ENCODE peak calls at places on chromosomes 7 and 10, in four cellular contexts. K is heart right ventricle, U is adrenal gland, V is astrocyte. Z is an unnamed sample.

GRCh38 chr7:36967387-36967786 is 243.1 kb upstream of the AOAH start:
- DNase-seq in K (peak; percentile 20), U (peak; percentile 68), V (peak; percentile 46), Z (peak; percentile 70)

GRCh38 chr7:46741924-46742607 is 821.0 kb upstream of the IGFBP3 start:
- DNase-seq in U (no peak), V (peak; percentile 67), K (no peak), Z (no peak)

GRCh38 chr7:66297579-66297978 is 92.4 kb downstream of the TPST1 start:
- DNase-seq in U (no peak), V (no peak), K (no peak), Z (no peak)

GRCh38 chr7:123608991-123609882 is 7.6 kb downstream of the ASB15 start:
- DNase-seq in K (no peak), U (no peak), V (no peak), Z (no peak)

GRCh38 chr7:89029864-89030263 is 234.3 kb upstream of the TEX47 start:
- DNase-seq in U (no peak), V (peak; percentile 56), K (no peak), Z (no peak)

GRCh38 chr10:129891806-129892205 is 72.3 kb downstream of the EBF3 start:
- DNase-seq in U (no peak), K (no peak), V (no peak), Z (peak; percentile 75)

GRCh38 chr10:75530337-75530736 is 98.9 kb downstream of the LRMDA start:
- DNase-seq in V (peak; percentile 95), K (no peak), U (peak; percentile 85), Z (no peak)

GRCh38 chr10:114538544-114538906 is 119.5 kb downstream of the ABLIM1 start:
- DNase-seq in V (no peak), K (no peak), U (no peak), Z (no peak)

GRCh38 chr7:139946539-139946938 is 116.2 kb downstream of the PARP12 start:
- DNase-seq in K (no peak), U (no peak), V (no peak), Z (no peak)

GRCh38 chr7:106659369-106659962 is 1.5 kb downstream of the CCDC71L start:
- DNase-seq in U (no peak), K (no peak), V (peak; percentile 27), Z (no peak)

GRCh38 chr10:5944389-5945202 is 32.7 kb downstream of the IL15RA start:
- DNase-seq in U (peak; percentile 87), V (peak; percentile 100), K (no peak), Z (peak; percentile 89)

GRCh38 chr10:100370561-100370975 is 23.5 kb downstream of the SCD start:
- DNase-seq in U (no peak), K (no peak), V (no peak), Z (no peak)

GRCh38 chr10:34742456-34742855 is 72.6 kb downstream of the PARD3 start:
- DNase-seq in U (no peak), V (peak; percentile 55), K (no peak), Z (no peak)

GRCh38 chr7:11182736-11183135 is 209.1 kb downstream of the PHF14 start:
- DNase-seq in U (no peak), V (peak; percentile 70), K (no peak), Z (no peak)

GRCh38 chr10:103564116-103564501 is 70.6 kb downstream of the NEURL1 start:
- DNase-seq in V (no peak), K (no peak), U (no peak), Z (no peak)

GRCh38 chr7:35505031-35505430 is 189.9 kb downstream of the HERPUD2 start:
- DNase-seq in U (no peak), V (no peak), K (no peak), Z (no peak)

GRCh38 chr10:48523212-48523819 is 81.6 kb downstream of the ARHGAP22 start:
- DNase-seq in K (peak; percentile 48), U (peak; percentile 88), V (peak; percentile 96), Z (peak; percentile 83)

GRCh38 chr10:88194961-88195367 is 331.5 kb downstream of the PTEN start:
- DNase-seq in U (no peak), V (no peak), K (no peak), Z (no peak)

GRCh38 chr10:128035557-128035973 is 90.7 kb downstream of the MKI67 start:
- DNase-seq in V (no peak), U (no peak), K (peak; percentile 54), Z (peak; percentile 70)

GRCh38 chr7:15829689-15830088 is 143.2 kb upstream of the MEOX2 start:
- DNase-seq in K (no peak), V (no peak), U (no peak), Z (peak; percentile 60)

GRCh38 chr7:327991-328702 is 38.2 kb downstream of the FOXL3 start:
- DNase-seq in U (no peak), K (no peak), V (no peak), Z (no peak)

GRCh38 chr10:101777085-101777856 is 1.4 kb upstream of the FGF8 start:
- DNase-seq in K (no peak), U (no peak), V (no peak), Z (no peak)
- H3K4me1 ChIP-seq in K (peaks cover 27% of the 10 kb centered on the region), U (peaks cover 23% of the 10 kb centered on the region), V (peaks cover 19% of the 10 kb centered on the region), Z (peaks cover 5% of the 10 kb centered on the region)

DNA sequence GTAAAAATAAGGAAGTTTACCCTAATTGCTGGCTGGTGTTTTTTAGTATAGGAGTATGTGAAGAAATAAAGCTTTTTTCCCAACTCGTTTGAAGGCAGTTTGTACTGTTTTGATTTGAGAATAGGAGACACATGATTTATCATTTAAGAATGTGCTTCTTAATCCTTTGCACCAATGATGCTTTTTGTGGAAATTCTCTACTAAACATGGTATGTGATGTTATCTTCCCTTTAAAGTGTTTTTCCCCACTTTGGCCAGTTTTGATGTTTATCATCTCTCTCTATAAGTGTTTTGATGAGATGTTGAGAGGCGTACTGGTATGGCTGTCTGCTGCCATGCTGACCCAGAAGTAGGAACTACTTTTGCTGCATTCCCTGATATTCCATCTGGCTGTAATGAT is 85.1 kb downstream of the SUGCT start:
- DNase-seq in U (no peak), V (peak; percentile 87), K (no peak), Z (no peak)
- H3K27ac ChIP-seq in U (no peak overlapping the region), V (peak overlapping the region; percentile 81), K (no peak overlapping the region), Z (no peak overlapping the region)

DNA sequence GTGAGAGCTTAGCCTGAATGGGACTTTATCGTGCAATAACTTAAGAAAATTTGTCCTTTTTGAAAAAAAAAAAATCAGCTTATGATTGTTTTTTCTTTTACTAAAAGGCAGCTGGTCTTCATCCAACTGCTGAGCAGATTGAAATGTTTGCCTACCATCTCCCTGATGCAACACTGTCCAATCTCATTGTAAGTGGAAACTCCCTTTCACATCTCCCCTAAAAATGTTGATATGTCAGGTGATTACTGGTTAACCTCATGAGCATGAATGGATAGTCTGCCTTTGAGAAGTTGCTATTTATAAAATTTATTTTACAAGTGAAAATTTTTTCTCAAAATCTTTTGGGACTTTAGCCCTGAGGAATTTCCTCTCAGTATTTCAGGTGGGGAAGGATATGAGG is 17.8 kb upstream of the HKDC1 start:
- DNase-seq in K (no peak), U (no peak), V (no peak), Z (no peak)
- H3K4me1 ChIP-seq in K (no peaks in the 10 kb centered on the region), U (no peaks in the 10 kb centered on the region), V (no peaks in the 10 kb centered on the region), Z (no peaks in the 10 kb centered on the region)

DNA sequence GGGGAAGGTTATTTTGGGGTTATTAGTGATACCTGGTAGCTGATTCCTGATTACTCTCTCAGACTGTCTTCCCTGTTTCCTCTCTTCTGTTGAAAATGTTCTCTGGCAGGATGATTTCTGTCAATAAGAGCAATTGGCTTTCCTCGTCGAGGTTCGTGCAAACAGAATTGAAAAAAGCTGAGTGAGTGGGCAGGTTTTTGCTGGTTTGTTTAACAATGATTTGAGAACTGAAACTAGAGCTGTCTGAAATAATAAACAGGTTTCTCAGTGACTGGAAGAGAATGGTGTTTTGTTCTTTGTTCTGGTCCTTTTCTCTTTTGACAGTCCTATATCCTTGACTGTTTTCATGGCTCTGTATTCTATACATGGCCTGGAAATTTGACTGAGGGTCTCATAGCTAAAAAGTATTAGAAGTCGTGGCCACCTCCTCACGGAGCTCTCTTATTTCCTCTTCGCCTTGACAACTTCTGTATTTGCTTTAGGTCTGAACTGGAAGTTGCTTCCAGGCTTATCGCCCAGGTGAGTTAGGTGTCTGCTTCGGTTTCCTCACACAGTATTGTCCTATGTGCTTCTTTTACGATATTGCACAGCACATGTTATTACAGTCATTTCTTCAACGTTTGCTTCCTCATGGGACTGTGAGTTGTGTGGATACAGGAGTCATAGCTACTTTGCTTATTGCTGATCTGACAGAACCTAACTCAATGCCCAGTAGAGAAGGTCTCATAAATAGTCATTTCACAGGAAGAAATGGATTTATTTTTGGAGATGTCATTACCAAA is 403.6 kb downstream of the NRG3 start:
- DNase-seq in K (no peak), V (no peak), U (no peak), Z (no peak)
- H3K27ac ChIP-seq in K (no peak overlapping the region), V (no peak overlapping the region), U (no peak overlapping the region), Z (no peak overlapping the region)

GRCh38 chr10:22324893-22325271 is 4.0 kb downstream of the BMI1 start:
- DNase-seq in V (no peak), K (no peak), U (no peak), Z (no peak)

GRCh38 chr10:22321831-22322662 is 1.1 kb downstream of the BMI1 start:
- DNase-seq in V (peak; percentile 12), K (peak; percentile 45), U (no peak), Z (peak; percentile 38)

GRCh38 chr10:22324413-22324812 is 3.5 kb downstream of the BMI1 start:
- DNase-seq in K (no peak), V (no peak), U (no peak), Z (no peak)

GRCh38 chr10:22322663-22323160 is 1.8 kb downstream of the BMI1 start:
- DNase-seq in U (no peak), K (no peak), V (no peak), Z (no peak)

DNA sequence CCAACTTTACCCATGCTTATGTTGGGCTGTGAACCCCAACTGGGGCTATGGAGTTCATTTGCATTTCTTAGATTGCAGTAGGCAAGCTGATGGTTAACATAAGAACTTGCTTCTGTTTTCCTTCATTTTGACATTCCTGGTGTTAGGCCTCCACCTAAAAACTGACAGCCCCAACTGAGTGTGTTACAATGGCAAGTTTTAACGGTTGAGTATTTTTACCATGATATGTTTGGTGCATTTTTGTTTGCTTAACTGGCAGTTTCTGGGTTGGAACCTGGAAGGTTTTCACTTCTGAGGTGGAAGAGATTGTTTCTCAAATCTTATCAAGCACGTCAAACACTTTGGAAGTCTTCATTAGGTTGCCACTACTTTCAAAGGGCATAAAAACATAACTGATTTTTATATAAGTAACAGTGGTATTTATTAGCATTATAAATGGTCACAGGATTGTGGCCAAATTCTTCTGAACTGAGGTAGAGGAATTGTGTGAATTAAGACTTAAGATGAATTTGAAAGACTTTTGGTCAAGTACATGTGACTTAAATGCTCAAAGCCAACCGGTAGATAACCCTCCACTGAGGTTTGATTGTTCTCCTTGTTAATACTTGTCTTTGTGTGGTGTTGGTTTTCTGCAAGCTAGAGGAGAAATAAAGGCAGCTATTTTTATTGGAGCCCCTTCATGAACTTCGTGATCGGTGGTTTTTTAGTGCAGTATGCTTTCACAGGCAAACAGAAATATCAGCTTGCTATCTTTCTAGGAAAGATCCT is 2.8 kb downstream of the BMI1 start:
- DNase-seq in K (no peak), V (no peak), U (no peak), Z (no peak)
- H3K4me1 ChIP-seq in K (peaks cover 39% of the 10 kb centered on the region), V (peaks cover 22% of the 10 kb centered on the region), U (peaks cover 25% of the 10 kb centered on the region), Z (peaks cover 2% of the 10 kb centered on the region)

GRCh38 chr7:90383879-90384278 is 19.4 kb upstream of the CLDN12 start:
- DNase-seq in K (no peak), V (peak; percentile 61), U (no peak), Z (no peak)
- H3K27ac ChIP-seq in K (no peak overlapping the region), V (peak overlapping the region; percentile 82), U (no peak overlapping the region), Z (no peak overlapping the region)

Z was measured in right cardiac atrium.